ENCODE peak calls at places on chromosomes 6 and 20, in five cellular contexts. C, Z, M, R and B are unnamed samples.

GRCh38 chr6:46677314-46677654 is 10.4 kb upstream of the TDRD6 start:
- DNase-seq in R (peak), Z (no peak), C (peak), M (no peak), B (no peak)

GRCh38 chr6:155943635-155944034 is 488.0 kb upstream of the NOX3 start:
- DNase-seq in Z (no peak), C (no peak), R (no peak), M (peak), B (no peak)

GRCh38 chr6:156662025-156662445 is 115.1 kb upstream of the ARID1B start:
- DNase-seq in M (peak), C (peak), Z (peak), R (peak), B (no peak)

GRCh38 chr6:72620866-72621242 is 1.0 kb upstream of the KCNQ5 start:
- DNase-seq in R (peak), Z (no peak), M (no peak), C (no peak), B (no peak)

GRCh38 chr20:59827138-59828056 is 106.0 kb downstream of the SYCP2 start:
- DNase-seq in R (no peak), Z (peak), C (no peak), M (no peak), B (no peak)

GRCh38 chr20:46814366-46815232 is 80.0 kb upstream of the EYA2 start:
- DNase-seq in Z (no peak), M (peak), C (peak), R (peak), B (no peak)

GRCh38 chr20:20946122-20946759 is 159.9 kb downstream of the LINC00237 start:
- DNase-seq in Z (no peak), C (no peak), R (no peak), M (no peak), B (no peak)

GRCh38 chr6:28757429-28758045 is 166.2 kb downstream of the TRIM27 start:
- DNase-seq in C (peak), Z (no peak), M (peak), R (no peak), B (no peak)

GRCh38 chr20:11553603-11554002 is 364.1 kb upstream of the BTBD3 start:
- DNase-seq in R (no peak), Z (no peak), M (no peak), C (peak), B (no peak)

GRCh38 chr20:1813101-1813529 is 82.1 kb upstream of the SIRPA start:
- DNase-seq in R (no peak), Z (no peak), C (peak), M (peak), B (no peak)

GRCh38 chr6:80126657-80127350 is 20.3 kb downstream of the BCKDHB start:
- DNase-seq in C (no peak), Z (no peak), R (no peak), M (no peak), B (no peak)

GRCh38 chr6:8905647-8906231 is 470.4 kb upstream of the SLC35B3 start:
- DNase-seq in Z (no peak), C (no peak), M (no peak), R (no peak), B (no peak)

GRCh38 chr6:105452924-105453756 is 50.3 kb upstream of the PREP start:
- DNase-seq in M (no peak), C (no peak), R (no peak), Z (no peak), B (no peak)

GRCh38 chr6:158072083-158072721 is 90.5 kb downstream of the SYNJ2 start:
- DNase-seq in C (peak), Z (peak), M (peak), R (peak), B (peak)

GRCh38 chr20:63619505-63619904 is 7.4 kb downstream of the GMEB2 start:
- DNase-seq in Z (no peak), M (no peak), C (no peak), R (no peak), B (no peak)

GRCh38 chr6:10995114-10995707 is 48.9 kb downstream of the ELOVL2 start:
- DNase-seq in M (no peak), Z (peak), C (no peak), R (no peak), B (no peak)

GRCh38 chr6:46217671-46218131 is 46.9 kb upstream of the ENPP5 start:
- DNase-seq in C (no peak), R (no peak), M (no peak), Z (peak), B (no peak)

GRCh38 chr6:132382630-132383175 is 18.6 kb downstream of the MOXD1 start:
- DNase-seq in C (no peak), R (no peak), M (no peak), Z (no peak), B (no peak)

GRCh38 chr6:87287251-87287650 is 35.1 kb upstream of the SMIM8 start:
- DNase-seq in R (no peak), C (no peak), Z (no peak), M (peak), B (no peak)

GRCh38 chr20:50980851-50981713 is 22.5 kb downstream of the MOCS3 start:
- DNase-seq in Z (peak), C (peak), R (peak), M (peak), B (peak)

GRCh38 chr6:111038534-111039252 is 48.6 kb upstream of the SLC16A10 start:
- DNase-seq in M (no peak), Z (no peak), C (no peak), R (no peak), B (no peak)

DNA sequence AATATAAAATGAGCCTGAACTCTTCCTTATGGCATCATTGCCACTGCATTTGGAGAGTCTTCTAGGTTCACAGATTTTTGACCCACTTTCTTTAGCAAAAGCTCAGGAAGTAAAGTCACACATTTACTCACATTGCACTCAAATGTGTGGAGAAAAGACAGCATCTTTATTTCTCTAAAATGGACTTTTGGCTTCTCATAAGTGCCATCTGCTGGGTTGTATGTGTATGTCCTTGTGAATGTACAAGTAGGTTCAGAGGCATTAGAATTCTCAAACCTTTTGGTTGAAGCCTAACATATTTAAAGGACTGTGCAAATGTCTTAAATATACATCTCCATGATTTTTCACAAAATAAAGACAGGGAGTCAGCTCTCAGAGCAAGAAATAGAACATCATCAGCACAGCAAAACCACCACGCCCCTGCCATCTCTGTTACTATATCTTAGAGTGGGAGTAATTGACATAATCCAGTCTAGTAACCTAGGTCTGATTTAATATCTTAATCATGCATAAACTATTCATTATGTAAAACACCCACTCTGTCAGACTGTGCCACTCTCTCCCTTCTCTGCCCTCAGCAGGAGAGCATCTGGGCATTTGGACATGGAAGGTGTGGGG is 42.2 kb upstream of the SPTLC3 start:
- DNase-seq in C (peak), M (peak), R (peak), Z (no peak), B (no peak)
- H3K27ac ChIP-seq in C (no peak), M (no peak), R (no peak), Z (no peak), B (no peak)

GRCh38 chr20:54433653-54434052 is 41.7 kb upstream of the DOK5 start:
- DNase-seq in R (no peak), Z (no peak), M (no peak), C (no peak), B (no peak)

GRCh38 chr20:54432966-54433365 is 42.4 kb upstream of the DOK5 start:
- DNase-seq in R (no peak), C (no peak), M (no peak), Z (no peak), B (no peak)

GRCh38 chr20:54438166-54438565 is 37.2 kb upstream of the DOK5 start:
- DNase-seq in C (no peak), Z (no peak), R (no peak), M (no peak), B (no peak)
- TF ChIP-seq CTCF in C (no peak), Z (no peak), R (no peak), M (no peak), B (no peak)

DNA sequence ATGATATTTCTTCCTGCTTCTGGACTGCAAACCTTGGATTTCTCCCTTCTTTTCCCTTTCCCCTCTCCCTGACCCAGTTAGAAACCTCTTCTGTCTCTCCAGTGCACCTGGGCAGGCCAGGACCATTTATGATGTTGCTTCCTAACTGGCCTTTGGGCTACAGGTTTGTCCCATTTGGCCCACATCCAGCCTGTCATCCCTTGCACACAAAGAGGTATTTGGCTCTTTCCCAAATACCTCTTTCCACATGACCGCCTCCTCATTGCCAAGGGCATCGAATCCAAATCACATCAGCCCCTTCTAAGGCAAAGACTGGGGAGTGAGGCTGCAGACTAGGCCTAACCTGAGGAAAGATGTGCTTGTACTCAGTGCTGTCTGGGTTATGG is 13.6 kb downstream of the FGD2 start:
- DNase-seq in M (no peak), Z (no peak), C (no peak), R (no peak), B (no peak)
- H3K27ac ChIP-seq in M (no peak), Z (no peak), C (peak), R (no peak), B (no peak)

GRCh38 chr6:22457986-22458385 is 111.4 kb upstream of the HDGFL1 start:
- DNase-seq in R (no peak), Z (no peak), M (no peak), C (no peak), B (no peak)
- TF ChIP-seq CTCF in R (no peak), Z (no peak), M (no peak), C (no peak), B (no peak)

DNA sequence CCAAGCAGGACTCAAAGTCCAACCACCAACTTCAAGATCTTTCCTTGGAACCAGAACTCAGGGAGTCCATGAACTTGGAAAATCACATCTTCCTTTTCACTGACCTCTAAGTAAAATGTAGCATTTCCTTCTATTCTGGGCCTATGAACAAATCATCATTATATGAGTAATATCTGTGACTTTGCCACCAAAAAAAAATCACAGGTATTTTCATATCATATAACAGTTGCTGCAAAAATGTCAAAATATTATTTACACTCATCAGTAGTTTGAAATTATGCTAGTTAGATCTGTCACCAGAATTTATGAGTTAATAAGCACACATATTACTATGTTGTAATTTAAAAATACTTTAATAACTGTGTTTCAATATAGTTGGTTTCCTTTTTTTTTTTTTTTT is 27.3 kb upstream of the TLDC2 start:
- DNase-seq in C (no peak), R (no peak), Z (no peak), M (no peak), B (no peak)
- H3K27ac ChIP-seq in C (peak), R (no peak), Z (peak), M (peak), B (no peak)

GRCh38 chr6:131169613-131170012 is 34.3 kb downstream of the AKAP7 start:
- DNase-seq in C (no peak), Z (no peak), R (no peak), M (no peak), B (no peak)

GRCh38 chr6:131172237-131172636 is 37.0 kb downstream of the AKAP7 start:
- DNase-seq in R (no peak), M (peak), Z (no peak), C (no peak), B (no peak)

GRCh38 chr6:131164506-131164905 is 29.2 kb downstream of the AKAP7 start:
- DNase-seq in C (no peak), Z (no peak), M (no peak), R (no peak), B (no peak)

GRCh38 chr6:131163886-131164285 is 28.6 kb downstream of the AKAP7 start:
- DNase-seq in M (peak), C (no peak), Z (peak), R (no peak), B (no peak)

DNA sequence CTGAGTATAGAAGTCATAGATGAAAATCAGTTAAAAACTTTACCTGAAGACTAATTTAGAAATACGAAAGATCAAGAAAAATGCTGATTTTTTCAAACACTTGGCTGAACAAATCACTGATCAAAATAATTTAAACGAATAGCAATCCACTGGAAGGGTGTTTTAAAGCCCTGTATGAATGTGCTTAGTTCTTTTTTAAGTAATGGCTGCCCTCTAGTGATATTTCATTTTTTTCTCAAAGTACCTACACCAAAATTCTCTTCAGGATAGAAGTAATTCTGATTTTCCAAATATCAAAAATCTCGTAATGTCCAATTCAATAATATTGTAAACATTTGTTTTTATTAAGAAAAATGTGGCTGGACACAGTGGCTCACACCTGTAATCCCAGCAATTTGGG is 32.5 kb downstream of the AKAP7 start:
- DNase-seq in R (no peak), M (no peak), C (no peak), Z (no peak), B (no peak)
- TF ChIP-seq CTCF in R (peak), M (no peak), C (no peak), Z (no peak), B (no peak)

GRCh38 chr6:41705996-41706835 is 29.2 kb downstream of the TFEB start:
- DNase-seq in C (peak), Z (peak), M (peak), R (peak), B (peak)
- H3K27ac ChIP-seq in C (peak), Z (no peak), M (no peak), R (no peak), B (peak)

DNA sequence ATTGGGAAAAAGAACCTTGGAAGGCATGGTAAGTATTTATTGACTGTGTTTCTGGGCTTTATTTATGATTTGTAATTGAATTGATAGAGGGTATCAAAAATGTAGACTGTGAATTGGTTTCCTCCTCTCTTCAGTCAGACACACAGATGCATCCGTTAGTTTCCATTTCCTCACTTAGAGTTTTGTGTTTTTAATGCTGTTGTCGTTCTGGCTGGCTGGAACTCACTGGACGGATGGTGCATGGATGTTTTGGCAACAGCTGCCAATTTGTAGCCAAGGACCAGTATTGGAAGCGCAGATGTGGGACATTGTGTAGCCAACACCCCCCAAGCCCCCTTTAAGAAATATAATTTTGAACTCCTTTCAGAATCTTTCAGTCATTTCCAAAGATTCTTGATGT is 134.5 kb downstream of the JARID2 start:
- DNase-seq in Z (no peak), M (no peak), R (no peak), C (no peak), B (no peak)
- TF ChIP-seq CTCF in Z (no peak), M (no peak), R (no peak), C (no peak), B (no peak)